ENCODE peak calls at places on chromosomes 6 and 20, in six cellular contexts. D is ovary, J is mammary epithelial cell, S is epithelial cell of proximal tubule, N is OCI-LY7, E is AG09309. Y is an unnamed sample.

GRCh38 chr6:108293527-108294296 is 1.1 kb upstream of the AFG1L start:
- DNase-seq in E (no peak), D (peak), S (no peak), J (no peak), N (no peak), Y (no peak)

GRCh38 chr6:135520781-135521180 is 23.2 kb upstream of the AHI1 start:
- DNase-seq in N (no peak), E (no peak), J (no peak), D (no peak), S (no peak), Y (peak)

GRCh38 chr6:137878810-137879285 is 11.8 kb downstream of the TNFAIP3 start:
- DNase-seq in N (no peak), D (no peak), S (no peak), E (no peak), J (no peak), Y (no peak)

GRCh38 chr6:144364727-144365126 is 79.6 kb downstream of the UTRN start:
- DNase-seq in S (no peak), E (no peak), N (no peak), D (no peak), J (no peak), Y (no peak)

GRCh38 chr6:815348-815738 is 122.4 kb upstream of the EXOC2 start:
- DNase-seq in D (no peak), E (no peak), J (no peak), S (no peak), N (no peak), Y (no peak)

GRCh38 chr6:90088009-90088408 is 193.7 kb downstream of the GJA10 start:
- DNase-seq in J (peak), E (no peak), S (peak), D (no peak), N (no peak), Y (peak)

GRCh38 chr20:43541214-43541613 is 17.6 kb upstream of the SGK2 start:
- DNase-seq in J (peak), N (no peak), E (peak), S (no peak), D (no peak), Y (no peak)

GRCh38 chr20:32110173-32110704 is 725 bp downstream of the TM9SF4 start:
- DNase-seq in J (no peak), S (no peak), E (no peak), N (no peak), D (no peak), Y (no peak)

GRCh38 chr6:112640895-112641294 is 293.8 kb downstream of the RFPL4B start:
- DNase-seq in J (peak), E (peak), D (no peak), S (peak), N (no peak), Y (peak)

GRCh38 chr6:142087950-142088857 is 44.5 kb upstream of the GJE1 start:
- DNase-seq in S (no peak), J (no peak), N (no peak), D (no peak), E (no peak), Y (no peak)

GRCh38 chr20:17680836-17681740 is 954 bp downstream of the RRBP1 start:
- DNase-seq in E (no peak), N (peak), D (peak), S (no peak), J (peak), Y (peak)

GRCh38 chr6:125102901-125103300 is 50.7 kb upstream of the TPD52L1 start:
- DNase-seq in E (peak), N (no peak), J (peak), S (peak), D (no peak), Y (peak)

GRCh38 chr6:167795874-167796667 is 30.6 kb upstream of the AFDN start:
- DNase-seq in E (no peak), D (no peak), N (no peak), S (no peak), J (no peak), Y (no peak)

GRCh38 chr20:49635171-49635570 is 67.2 kb upstream of the PTGIS start:
- DNase-seq in E (no peak), N (peak), D (peak), S (no peak), J (no peak), Y (peak)

DNA sequence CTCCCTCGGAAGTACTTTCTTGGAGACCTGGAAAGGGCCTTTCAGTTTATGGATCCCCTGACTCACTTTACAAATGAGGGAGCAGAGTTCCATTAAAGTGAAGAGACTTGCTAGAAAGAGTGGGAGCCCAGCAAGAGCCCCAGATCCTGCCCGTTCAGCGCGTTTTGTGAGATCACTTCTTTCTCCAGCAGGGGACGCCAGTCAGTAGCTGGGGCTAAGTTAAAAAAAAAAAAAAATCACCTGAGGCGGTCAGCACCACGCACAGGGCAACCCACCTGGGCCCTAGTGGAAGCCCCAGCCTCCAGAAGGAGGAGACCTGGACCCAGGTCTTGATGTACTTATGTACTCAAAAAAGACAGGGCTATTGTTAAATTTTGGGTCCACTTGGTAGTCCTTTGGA is 274.5 kb upstream of the RNF24 start:
- DNase-seq in S (no peak), D (no peak), E (no peak), N (no peak), J (no peak), Y (no peak)
- TF ChIP-seq CTCF in S (peak), D (no peak), E (peak), N (peak), J (peak), Y (no peak)

GRCh38 chr20:21767739-21768223 is 62.3 kb downstream of the PAX1 start:
- DNase-seq in E (no peak), J (no peak), D (no peak), S (no peak), N (no peak), Y (no peak)
- TF ChIP-seq CTCF in E (no peak), J (peak), D (no peak), S (peak), N (peak), Y (no peak)

GRCh38 chr6:139112146-139112545 is 22.7 kb upstream of the HECA start:
- DNase-seq in J (peak), E (no peak), D (no peak), S (no peak), N (no peak), Y (no peak)

GRCh38 chr6:139107051-139107450 is 27.8 kb upstream of the HECA start:
- DNase-seq in E (no peak), N (no peak), D (no peak), J (no peak), S (no peak), Y (no peak)

GRCh38 chr6:139108378-139108777 is 26.5 kb upstream of the HECA start:
- DNase-seq in S (no peak), N (no peak), J (no peak), E (no peak), D (no peak), Y (no peak)

GRCh38 chr6:139112561-139112960 is 22.3 kb upstream of the HECA start:
- DNase-seq in D (no peak), E (no peak), S (no peak), N (no peak), J (no peak), Y (no peak)

DNA sequence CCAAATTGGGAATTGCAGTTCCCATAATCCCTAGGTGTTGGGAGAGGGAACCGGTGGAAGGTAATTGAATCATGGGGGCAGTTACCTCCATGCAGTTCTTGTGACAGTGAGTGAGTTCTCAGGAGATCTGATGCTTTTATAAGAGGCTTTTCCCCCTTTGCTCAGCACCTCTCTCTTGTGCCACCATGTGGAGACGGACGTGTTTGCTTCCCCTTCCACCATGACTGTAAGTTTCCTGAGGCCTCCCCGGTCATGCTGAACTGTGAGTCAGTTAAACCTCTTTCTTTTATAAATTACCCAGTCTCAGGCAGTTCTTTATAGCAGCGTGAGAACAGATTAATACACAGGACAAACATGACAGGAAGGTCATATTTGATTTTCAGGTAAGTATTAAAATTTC is 25.3 kb upstream of the HECA start:
- DNase-seq in J (no peak), D (no peak), S (no peak), E (no peak), N (peak), Y (no peak)
- TF ChIP-seq CTCF in J (no peak), D (no peak), S (peak), E (peak), N (peak), Y (peak)

GRCh38 chr6:128455959-128456358 is 64.4 kb downstream of the PTPRK start:
- DNase-seq in N (no peak), E (no peak), S (no peak), D (no peak), J (no peak), Y (no peak)
- TF ChIP-seq CTCF in N (no peak), E (no peak), S (no peak), D (no peak), J (no peak), Y (no peak)

GRCh38 chr6:3162067-3162497 is 4.7 kb upstream of the TUBB2A start:
- DNase-seq in S (no peak), N (peak), D (no peak), E (no peak), J (no peak), Y (peak)

GRCh38 chr6:3163248-3163594 is 5.9 kb upstream of the TUBB2A start:
- DNase-seq in N (no peak), J (no peak), E (no peak), D (no peak), S (no peak), Y (no peak)

GRCh38 chr6:3164388-3164787 is 7.0 kb upstream of the TUBB2A start:
- DNase-seq in E (no peak), J (no peak), D (no peak), S (no peak), N (no peak), Y (no peak)

GRCh38 chr6:3159805-3160781 is 2.7 kb upstream of the TUBB2A start:
- DNase-seq in D (no peak), E (no peak), J (peak), N (peak), S (no peak), Y (peak)

GRCh38 chr6:3162565-3163247 is 5.4 kb upstream of the TUBB2A start:
- DNase-seq in D (peak), E (no peak), S (no peak), J (peak), N (peak), Y (peak)
- TF ChIP-seq CTCF in D (no peak), E (no peak), S (no peak), J (no peak), N (peak), Y (peak)

DNA sequence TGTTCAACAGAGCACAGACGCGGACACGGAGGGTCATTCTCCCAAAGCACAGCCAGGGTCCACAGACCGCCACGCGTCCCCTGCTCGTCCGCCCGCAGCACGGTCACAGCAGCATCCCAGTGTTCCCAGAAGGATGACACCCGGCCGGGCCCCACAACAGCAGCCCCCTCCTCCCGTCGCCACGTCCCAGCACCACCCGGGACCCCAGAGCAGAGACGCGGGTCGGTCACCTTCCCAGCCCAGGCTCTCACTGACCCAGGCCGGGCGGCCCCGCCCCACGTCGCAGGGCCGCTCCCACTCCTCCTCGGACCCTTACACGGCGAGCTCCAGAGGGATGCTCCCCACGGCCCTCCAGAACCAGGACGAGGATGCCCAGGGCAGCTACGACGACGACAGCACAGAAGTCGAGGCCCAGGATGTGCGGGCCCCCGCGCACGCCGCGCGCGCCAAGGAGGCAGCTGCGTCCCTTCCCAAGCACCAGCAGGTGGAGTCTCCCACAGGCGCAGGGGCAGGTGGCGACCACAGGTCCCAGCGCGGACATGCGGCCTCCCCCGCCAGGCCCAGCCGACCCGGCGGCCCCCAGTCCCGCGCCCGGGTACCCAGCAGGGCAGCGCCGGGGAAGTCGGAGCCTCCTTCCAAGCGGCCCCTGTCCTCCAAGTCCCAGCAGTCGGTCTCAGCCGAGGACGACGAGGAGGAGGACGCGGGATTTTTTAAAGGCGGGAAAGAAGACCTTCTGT is 64.3 kb downstream of the FNDC1 start:
- DNase-seq in J (no peak), S (no peak), N (no peak), D (no peak), E (no peak), Y (no peak)
- TF ChIP-seq CTCF in J (no peak), S (no peak), N (no peak), D (no peak), E (no peak), Y (no peak)

Y was measured in fibroblast of villous mesenchyme.